ENCODE peak calls at places on chromosomes 5 and 9, in ten cellular contexts. H is stimulated activated memory B cell treated with anti-CD40 and anti-IgM and Interleukin-4, amounts not matched to agents 10 μg/mL and 1 μg/mL and 100 μg/mL, for 72 hours; W is aorta; I is natural killer cell; C is T-cell; X is heart right ventricle; E is left ventricle myocardium superior; G is WTC11; J is activated T-cell treated with anti-CD3 and anti-CD28 coated beads, Interleukin-2, amount 50 U/mL, for 72 hours; V is upper lobe of right lung. U is an unnamed sample.

GRCh38 chr5:74017112-74017511 is 391.1 kb downstream of the ARHGEF28 start:
- ATAC-seq in X (no peak), J (no peak), I (no peak), C (no peak), G (peak), E (no peak), V (no peak), W (peak), H (no peak), U (no peak)

GRCh38 chr5:6704361-6704851 is 8.8 kb upstream of the TENT4A start:
- ATAC-seq in I (no peak), G (no peak), E (peak), H (no peak), C (no peak), W (peak), X (peak), J (no peak), V (peak), U (no peak)

GRCh38 chr5:113147088-113147487 is 170.5 kb downstream of the DCP2 start:
- ATAC-seq in W (no peak), E (no peak), G (peak), I (no peak), C (no peak), H (no peak), X (no peak), V (no peak), J (no peak), U (no peak)

GRCh38 chr5:101390317-101390908 is 487.3 kb upstream of the ST8SIA4 start:
- ATAC-seq in E (no peak), C (no peak), J (no peak), I (no peak), V (peak), W (no peak), X (no peak), H (no peak), G (peak), U (no peak)

GRCh38 chr5:159539678-159540077 is 209.4 kb upstream of the IL12B start:
- ATAC-seq in V (no peak), E (peak), H (no peak), G (no peak), C (no peak), W (no peak), X (no peak), J (no peak), I (no peak), U (no peak)

GRCh38 chr9:136543830-136544548 is 1.9 kb downstream of the NOTCH1 start:
- ATAC-seq in I (no peak), X (no peak), E (no peak), C (no peak), G (no peak), V (no peak), W (no peak), H (no peak), J (no peak), U (no peak)

GRCh38 chr5:68747077-68747420 is 346.8 kb upstream of the SLC30A5 start:
- ATAC-seq in W (no peak), C (no peak), I (no peak), G (no peak), V (no peak), J (no peak), E (no peak), H (no peak), X (no peak), U (no peak)

GRCh38 chr5:59275170-59275536 is 618.4 kb downstream of the PDE4D start:
- ATAC-seq in I (no peak), W (no peak), G (no peak), E (no peak), H (no peak), V (no peak), C (no peak), J (no peak), X (no peak), U (no peak)

GRCh38 chr5:135391869-135392255 is 7.2 kb downstream of the MACROH2A1 start:
- ATAC-seq in H (no peak), J (peak), X (no peak), I (no peak), V (peak), E (peak), C (no peak), W (no peak), G (no peak), U (peak)

GRCh38 chr9:120883608-120883996 is 6.6 kb upstream of the PHF19 start:
- ATAC-seq in H (no peak), X (no peak), J (no peak), G (no peak), W (no peak), C (no peak), V (no peak), I (no peak), E (no peak), U (no peak)

GRCh38 chr9:14221558-14221957 is 92.4 kb downstream of the NFIB start:
- ATAC-seq in J (no peak), H (no peak), W (peak), G (no peak), X (peak), E (peak), I (no peak), V (peak), C (no peak), U (no peak)